ENCODE peak calls at places on chromosomes 2 and 18, in eight cellular contexts. Z is activated T-cell treated with anti-CD3 and anti-CD28 coated beads, Interleukin-2, amount 50 U/mL, for 72 hours; N is stimulated activated CD4-positive, alpha-beta T cell treated with anti-CD3 and anti-CD28 coated beads, Interleukin-2, amount 100 ng/mL, for 48 hours; U is NCI-H1092 treated with DMSO at 0.1 percent for 48 hours; Y is ACHN; P is cardiac fibroblast; K is psoas muscle; T is cardiac septum. I is an unnamed sample.
A peak's percentile ranks its signal among the peaks of the same experiment; 100 is the strongest.

GRCh38 chr18:24600076-24600654 is 139.7 kb downstream of the HRH4 start:
- DNase-seq in K (no peak), Z (no peak), U (peak; percentile 70), N (no peak), P (peak; percentile 72), T (no peak), Y (peak; percentile 48), I (no peak)

GRCh38 chr2:203763425-203764272 is 57.2 kb downstream of the CD28 start:
- DNase-seq in Z (peak; percentile 74), T (no peak), Y (no peak), P (no peak), K (no peak), U (no peak), N (no peak), I (no peak)

GRCh38 chr2:109066501-109066900 is 62.5 kb upstream of the SH3RF3 start:
- DNase-seq in P (no peak), K (no peak), Y (no peak), T (no peak), U (no peak), Z (no peak), N (no peak), I (no peak)

GRCh38 chr18:14970027-14970426 is 222.1 kb downstream of the ANKRD30B start:
- DNase-seq in N (no peak), T (no peak), K (no peak), U (no peak), Y (peak; percentile 31), Z (no peak), P (no peak), I (no peak)

GRCh38 chr18:76306685-76307292 is 188.3 kb downstream of the ZNF516 start:
- DNase-seq in K (no peak), P (no peak), Y (no peak), Z (no peak), N (no peak), U (no peak), T (no peak), I (no peak)

GRCh38 chr18:54173980-54174611 is 50.4 kb downstream of the MBD2 start:
- DNase-seq in T (no peak), Z (peak; percentile 14), P (no peak), Y (no peak), U (no peak), N (no peak), K (no peak), I (no peak)

GRCh38 chr2:121241466-121241865 is 43.5 kb downstream of the TFCP2L1 start:
- DNase-seq in Z (no peak), K (no peak), T (no peak), Y (no peak), U (no peak), N (no peak), P (no peak), I (no peak)

GRCh38 chr2:63814114-63814513 is 27.6 kb upstream of the UGP2 start:
- DNase-seq in Z (no peak), N (no peak), K (no peak), T (no peak), P (peak; percentile 5), Y (peak; percentile 33), U (no peak), I (no peak)

GRCh38 chr18:7921938-7922587 is 354.9 kb downstream of the PTPRM start:
- DNase-seq in Y (no peak), P (peak; percentile 80), T (no peak), N (no peak), U (no peak), K (no peak), Z (no peak), I (no peak)

GRCh38 chr2:16652296-16653082 is 13.1 kb downstream of the CYRIA start:
- DNase-seq in K (no peak), Y (no peak), T (no peak), P (peak; percentile 23), U (no peak), Z (no peak), N (no peak), I (no peak)

GRCh38 chr2:101036562-101036961 is 34.5 kb downstream of the RPL31 start:
- DNase-seq in K (no peak), N (no peak), U (peak; percentile 2), Z (no peak), P (peak; percentile 62), Y (peak; percentile 47), T (no peak), I (no peak)

GRCh38 chr2:32688511-32688910 is 60.7 kb downstream of the TTC27 start:
- DNase-seq in Y (peak; percentile 26), U (no peak), T (no peak), K (no peak), N (no peak), P (peak; percentile 52), Z (no peak), I (no peak)

GRCh38 chr2:105518897-105519296 is 120.0 kb upstream of the FHL2 start:
- DNase-seq in K (no peak), Z (no peak), P (no peak), T (no peak), N (no peak), U (no peak), Y (peak; percentile 31), I (no peak)

GRCh38 chr18:36314098-36314497 is 16.6 kb downstream of the FHOD3 start:
- DNase-seq in P (peak; percentile 75), U (no peak), N (no peak), T (no peak), Y (no peak), K (peak; percentile 57), Z (no peak), I (no peak)

GRCh38 chr2:64371727-64372126 is 82.2 kb upstream of the LGALSL start:
- DNase-seq in N (no peak), U (no peak), K (no peak), P (no peak), Y (no peak), Z (no peak), T (no peak), I (no peak)

GRCh38 chr2:109331864-109332848 is 203.2 kb downstream of the SH3RF3 start:
- DNase-seq in P (peak; percentile 82), Z (peak; percentile 14), U (no peak), N (no peak), K (peak; percentile 85), Y (peak; percentile 89), T (peak; percentile 86), I (no peak)

GRCh38 chr2:46294185-46294836 is 2.9 kb upstream of the EPAS1 start:
- DNase-seq in Y (peak; percentile 52), Z (peak; percentile 46), N (no peak), K (no peak), P (no peak), U (peak; percentile 2), T (no peak), I (no peak)

GRCh38 chr2:46076251-46076650 is 221.0 kb upstream of the EPAS1 start:
- DNase-seq in Z (no peak), T (no peak), Y (no peak), N (no peak), K (no peak), P (no peak), U (no peak), I (no peak)

GRCh38 chr2:235836416-235837042 is 331.7 kb downstream of the GBX2 start:
- DNase-seq in K (no peak), P (no peak), Y (no peak), Z (no peak), U (no peak), N (no peak), T (peak; percentile 39), I (no peak)

GRCh38 chr2:45554073-45554742 is 56.9 kb downstream of the SRBD1 start:
- DNase-seq in T (no peak), P (peak; percentile 63), Z (no peak), Y (no peak), N (no peak), K (no peak), U (no peak), I (no peak)

GRCh38 chr2:42249887-42250286 is 80.7 kb downstream of the EML4 start:
- DNase-seq in Y (no peak), T (no peak), N (no peak), P (no peak), Z (no peak), U (peak; percentile 49), K (no peak), I (no peak)

GRCh38 chr2:41913311-41913710 is 134.5 kb upstream of the PKDCC start:
- DNase-seq in Y (no peak), N (no peak), U (no peak), T (no peak), P (peak; percentile 32), Z (no peak), K (no peak), I (no peak)

GRCh38 chr2:5164806-5165525 is 527.2 kb upstream of the SOX11 start:
- DNase-seq in Z (no peak), K (no peak), U (no peak), T (no peak), Y (peak; percentile 21), N (no peak), P (peak; percentile 37), I (no peak)

GRCh38 chr2:19759880-19760279 is 141.9 kb downstream of the TTC32 start:
- DNase-seq in N (no peak), T (no peak), Z (no peak), K (no peak), Y (no peak), U (no peak), P (no peak), I (no peak)

GRCh38 chr2:12325806-12326205 is 390.9 kb upstream of the TRIB2 start:
- DNase-seq in Y (peak; percentile 40), P (peak; percentile 89), T (no peak), K (no peak), U (no peak), N (no peak), Z (no peak), I (no peak)

GRCh38 chr18:42113529-42114191 is 158.6 kb downstream of the PIK3C3 start:
- DNase-seq in P (peak; percentile 60), Z (peak; percentile 2), N (no peak), Y (peak; percentile 1), U (no peak), K (no peak), T (no peak), I (no peak)

I was measured in iPS DF 6.9.